ENCODE peak calls at places on chromosome 4, in eight cellular contexts. C, I, Q, F, Y, S, T and X are unnamed samples.

GRCh38 chr4:56512166-56512565 is 6.6 kb downstream of the ARL9 start:
- DNase-seq in F (no peak), Q (no peak), T (no peak), C (no peak), S (no peak), Y (no peak), I (no peak), X (no peak)

GRCh38 chr4:96766359-96766758 is 926.5 kb downstream of the PDHA2 start:
- DNase-seq in Q (no peak), Y (no peak), S (no peak), I (no peak), T (no peak), C (no peak), F (no peak), X (no peak)

GRCh38 chr4:140296871-140297570 is 76.4 kb upstream of the SCOC start:
- DNase-seq in I (peak), F (no peak), C (no peak), Q (no peak), S (peak), Y (no peak), T (no peak), X (no peak)

GRCh38 chr4:93776386-93777080 is 52.0 kb upstream of the ATOH1 start:
- DNase-seq in F (peak), Q (no peak), T (no peak), C (peak), I (no peak), Y (no peak), S (no peak), X (no peak)

GRCh38 chr4:24091632-24092240 is 201.9 kb upstream of the PPARGC1A start:
- DNase-seq in I (no peak), T (peak), S (no peak), F (no peak), Y (no peak), C (no peak), Q (no peak), X (no peak)

GRCh38 chr4:98341309-98341708 is 80.1 kb downstream of the RAP1GDS1 start:
- DNase-seq in Y (peak), S (no peak), C (no peak), Q (no peak), T (no peak), F (no peak), I (no peak), X (no peak)

GRCh38 chr4:71132486-71132885 is 139.0 kb downstream of the DCK start:
- DNase-seq in T (no peak), C (no peak), Y (no peak), Q (no peak), F (no peak), S (no peak), I (no peak), X (no peak)

GRCh38 chr4:64250061-64250460 is 159.2 kb downstream of the TECRL start:
- DNase-seq in C (no peak), S (no peak), Q (no peak), T (no peak), Y (no peak), I (no peak), F (no peak), X (no peak)

GRCh38 chr4:159003420-159004253 is 99.2 kb upstream of the RAPGEF2 start:
- DNase-seq in F (peak), Q (no peak), C (no peak), I (no peak), Y (no peak), S (peak), T (no peak), X (no peak)

GRCh38 chr4:8123389-8123788 is 35.2 kb downstream of the ABLIM2 start:
- DNase-seq in S (no peak), I (no peak), Q (no peak), T (no peak), Y (peak), C (no peak), F (no peak), X (no peak)

GRCh38 chr4:96162631-96163030 is 322.7 kb downstream of the PDHA2 start:
- DNase-seq in Q (no peak), F (no peak), T (no peak), C (no peak), I (no peak), S (no peak), Y (no peak), X (no peak)

GRCh38 chr4:8791609-8792008 is 80.0 kb downstream of the HMX1 start:
- DNase-seq in Y (no peak), I (no peak), C (no peak), T (no peak), F (no peak), S (no peak), Q (no peak), X (no peak)

GRCh38 chr4:22850630-22851029 is 157.9 kb downstream of the GBA3 start:
- DNase-seq in C (no peak), S (no peak), I (no peak), Y (no peak), F (no peak), Q (no peak), T (no peak), X (no peak)

GRCh38 chr4:189059996-189060570 is 880.6 kb upstream of the FRG1 start:
- DNase-seq in Y (no peak), I (no peak), T (no peak), F (no peak), C (no peak), S (no peak), Q (no peak), X (no peak)

GRCh38 chr4:123667496-123667895 is 270.9 kb downstream of the SPRY1 start:
- DNase-seq in T (no peak), S (no peak), Y (no peak), F (no peak), C (no peak), Q (no peak), I (no peak), X (no peak)

GRCh38 chr4:73612032-73612431 is 8.2 kb downstream of the RASSF6 start:
- DNase-seq in F (no peak), Q (no peak), S (no peak), C (no peak), T (no peak), I (no peak), Y (no peak), X (no peak)

GRCh38 chr4:169110633-169111032 is 100.6 kb upstream of the CBR4 start:
- DNase-seq in C (no peak), S (no peak), F (no peak), I (no peak), T (no peak), Q (no peak), Y (no peak), X (no peak)

GRCh38 chr4:141058739-141059507 is 74.3 kb downstream of the RNF150 start:
- DNase-seq in S (no peak), Y (no peak), C (no peak), I (no peak), T (no peak), Q (no peak), F (no peak), X (no peak)

GRCh38 chr4:121484633-121485032 is 103.8 kb upstream of the QRFPR start:
- DNase-seq in S (peak), C (peak), T (peak), Q (no peak), I (peak), Y (peak), F (peak), X (peak)

GRCh38 chr4:112302320-112303274 is 5.4 kb downstream of the ALPK1 start:
- DNase-seq in C (no peak), Y (no peak), F (no peak), T (no peak), I (no peak), Q (no peak), S (no peak), X (no peak)

GRCh38 chr4:108359936-108360681 is 191.4 kb upstream of the LEF1 start:
- DNase-seq in Q (no peak), S (peak), I (no peak), Y (no peak), T (no peak), C (no peak), F (no peak), X (no peak)

GRCh38 chr4:138494931-138495330 is 252.8 kb upstream of the SLC7A11 start:
- DNase-seq in F (peak), S (no peak), T (peak), Q (peak), Y (no peak), C (peak), I (peak), X (peak)

GRCh38 chr4:37873383-37873782 is 17.5 kb upstream of the TBC1D1 start:
- DNase-seq in I (no peak), C (peak), F (no peak), T (peak), Q (no peak), S (no peak), Y (no peak), X (peak)
- TF ChIP-seq MAX in I (no peak), C (no peak), F (no peak), T (no peak), Q (no peak), S (no peak), Y (no peak), X (no peak)

GRCh38 chr4:68869274-68869773 is 53.5 kb downstream of the UGT2B10 start:
- DNase-seq in F (no peak), C (no peak), I (no peak), S (no peak), Y (no peak), T (no peak), Q (no peak), X (no peak)
- H3K4me3 ChIP-seq in F (no peak), C (no peak), I (no peak), S (no peak), Y (no peak), T (no peak), Q (no peak), X (no peak)

GRCh38 chr4:114272226-114272625 is 292.8 kb upstream of the ARSJ start:
- DNase-seq in S (peak), T (no peak), Q (no peak), C (peak), I (peak), F (peak), Y (no peak), X (peak)
- TF ChIP-seq MAX in S (no peak), T (no peak), Q (no peak), C (no peak), I (no peak), F (no peak), Y (peak), X (no peak)

GRCh38 chr4:156941940-156942548 is 29.6 kb downstream of the PDGFC start:
- DNase-seq in Y (no peak), Q (peak), T (peak), C (peak), F (peak), I (no peak), S (no peak), X (no peak)
- H3K4me3 ChIP-seq in Y (peak), Q (no peak), T (no peak), C (no peak), F (no peak), I (no peak), S (no peak), X (no peak)

GRCh38 chr4:185280608-185281007 is 71.2 kb downstream of the SNX25 start:
- DNase-seq in Q (no peak), S (no peak), I (no peak), T (no peak), Y (no peak), C (no peak), F (no peak), X (no peak)

GRCh38 chr4:185285632-185286393 is 76.4 kb downstream of the SNX25 start:
- DNase-seq in S (no peak), I (no peak), C (no peak), F (no peak), T (no peak), Q (no peak), Y (no peak), X (no peak)

GRCh38 chr4:185282968-185283367 is 73.6 kb downstream of the SNX25 start:
- DNase-seq in C (peak), F (no peak), Q (no peak), I (no peak), Y (no peak), T (no peak), S (no peak), X (peak)

GRCh38 chr4:185286571-185286970 is 77.2 kb downstream of the SNX25 start:
- DNase-seq in S (no peak), F (no peak), Y (no peak), I (no peak), C (no peak), Q (no peak), T (no peak), X (no peak)

GRCh38 chr4:185283723-185284122 is 74.3 kb downstream of the SNX25 start:
- DNase-seq in I (no peak), Y (no peak), C (no peak), T (no peak), F (peak), S (no peak), Q (no peak), X (no peak)
- TF ChIP-seq MAX in I (no peak), Y (no peak), C (no peak), T (no peak), F (no peak), S (no peak), Q (no peak), X (no peak)

GRCh38 chr4:15691346-15692140 is 9.9 kb downstream of the FAM200B start:
- DNase-seq in T (peak), C (peak), F (peak), Q (no peak), Y (no peak), S (no peak), I (no peak), X (peak)

GRCh38 chr4:15688056-15688455 is 6.4 kb downstream of the FAM200B start:
- DNase-seq in T (no peak), I (no peak), S (no peak), Y (no peak), Q (no peak), F (no peak), C (no peak), X (no peak)

GRCh38 chr4:15689540-15689939 is 7.9 kb downstream of the FAM200B start:
- DNase-seq in Y (no peak), Q (no peak), I (no peak), T (no peak), S (no peak), C (no peak), F (no peak), X (peak)

GRCh38 chr4:15694431-15694830 is 8.4 kb upstream of the BST1 start:
- DNase-seq in S (no peak), Y (no peak), C (no peak), F (no peak), I (no peak), Q (no peak), T (no peak), X (no peak)

DNA sequence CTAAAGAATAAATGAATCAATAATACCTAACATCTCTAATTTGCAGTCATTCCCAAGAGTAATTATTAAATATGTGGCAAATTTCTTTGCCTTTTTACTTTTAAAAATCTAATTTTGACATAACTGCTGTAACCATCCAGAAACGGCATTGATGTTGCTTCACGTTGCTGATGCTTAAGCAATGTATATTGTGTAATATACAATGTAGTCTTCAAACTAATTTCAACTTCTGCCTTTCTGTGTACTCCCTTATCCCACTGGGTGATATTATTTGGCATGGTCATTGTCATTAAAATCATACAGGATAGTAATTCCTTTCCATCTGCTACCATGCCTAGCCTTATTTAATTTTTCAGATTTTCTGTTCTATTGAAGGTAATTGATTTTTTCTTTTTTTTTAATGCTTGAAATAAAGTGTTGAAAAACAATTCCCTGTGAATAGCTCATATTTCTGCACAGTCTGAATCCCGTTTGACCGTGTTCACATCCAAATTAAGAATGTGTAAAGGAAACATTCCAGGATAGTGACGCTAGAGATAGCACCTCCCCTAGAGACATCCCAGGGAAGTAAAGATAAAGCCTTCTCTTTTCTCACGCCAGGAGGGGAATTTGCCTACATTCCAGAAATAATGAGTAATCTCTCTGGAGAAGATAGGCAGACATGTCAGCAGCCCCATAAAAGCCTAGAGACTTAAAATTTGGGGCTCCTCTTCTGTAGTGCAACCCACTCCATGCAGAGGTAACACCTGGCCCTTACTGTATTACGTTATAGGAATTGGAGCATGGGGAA is 8.6 kb downstream of the FAM200B start:
- DNase-seq in C (peak), I (peak), S (no peak), Y (no peak), Q (no peak), T (peak), F (peak), X (peak)
- H3K4me3 ChIP-seq in C (peak), I (peak), S (no peak), Y (no peak), Q (no peak), T (no peak), F (no peak), X (peak)